ENCODE peak calls at places on chromosome 6, in seven cellular contexts. One of them, this sample, is unnamed.

GRCh38 chr6:152952045-152952444 is 30.8 kb downstream of the FBXO5 start:
- DNase-seq in activated T-cell treated with anti-CD3 and anti-CD28 coated beads for 1 hour: no peak
- DNase-seq in ovary: no peak
- DNase-seq in HCT116: no peak
- DNase-seq in naive B cell: no peak
- DNase-seq in mesendoderm: peak
- DNase-seq in endothelial cell: no peak
- DNase-seq in this sample: peak

GRCh38 chr6:122877302-122877701 is 88.2 kb downstream of the SMPDL3A start:
- DNase-seq in activated T-cell treated with anti-CD3 and anti-CD28 coated beads for 1 hour: no peak
- DNase-seq in naive B cell: no peak
- DNase-seq in HCT116: no peak
- DNase-seq in endothelial cell: no peak
- DNase-seq in mesendoderm: no peak
- DNase-seq in ovary: no peak
- DNase-seq in this sample: no peak

GRCh38 chr6:100136590-100136989 is 142.6 kb upstream of the MCHR2 start:
- DNase-seq in endothelial cell: no peak
- DNase-seq in ovary: no peak
- DNase-seq in HCT116: no peak
- DNase-seq in mesendoderm: no peak
- DNase-seq in naive B cell: no peak
- DNase-seq in activated T-cell treated with anti-CD3 and anti-CD28 coated beads for 1 hour: no peak
- DNase-seq in this sample: no peak

GRCh38 chr6:44245912-44246662 is 814 bp upstream of the HSP90AB1 start:
- DNase-seq in mesendoderm: peak
- DNase-seq in activated T-cell treated with anti-CD3 and anti-CD28 coated beads for 1 hour: peak
- DNase-seq in ovary: peak
- DNase-seq in endothelial cell: peak
- DNase-seq in naive B cell: peak
- DNase-seq in HCT116: peak
- DNase-seq in this sample: peak

GRCh38 chr6:137206562-137206961 is 12.6 kb downstream of the IFNGR1 start:
- DNase-seq in HCT116: no peak
- DNase-seq in endothelial cell: no peak
- DNase-seq in activated T-cell treated with anti-CD3 and anti-CD28 coated beads for 1 hour: no peak
- DNase-seq in mesendoderm: no peak
- DNase-seq in ovary: no peak
- DNase-seq in naive B cell: no peak
- DNase-seq in this sample: no peak

GRCh38 chr6:73073238-73073637 is 152.1 kb downstream of the KHDC1L start:
- DNase-seq in HCT116: no peak
- DNase-seq in ovary: no peak
- DNase-seq in naive B cell: no peak
- DNase-seq in endothelial cell: no peak
- DNase-seq in mesendoderm: peak
- DNase-seq in activated T-cell treated with anti-CD3 and anti-CD28 coated beads for 1 hour: no peak
- DNase-seq in this sample: no peak

GRCh38 chr6:121592261-121592935 is 157.0 kb downstream of the GJA1 start:
- DNase-seq in ovary: no peak
- DNase-seq in mesendoderm: no peak
- DNase-seq in HCT116: no peak
- DNase-seq in activated T-cell treated with anti-CD3 and anti-CD28 coated beads for 1 hour: no peak
- DNase-seq in endothelial cell: no peak
- DNase-seq in naive B cell: no peak
- DNase-seq in this sample: no peak

GRCh38 chr6:157158897-157159296 is 164.4 kb downstream of the TMEM242 start:
- DNase-seq in ovary: no peak
- DNase-seq in naive B cell: no peak
- DNase-seq in mesendoderm: peak
- DNase-seq in activated T-cell treated with anti-CD3 and anti-CD28 coated beads for 1 hour: no peak
- DNase-seq in HCT116: no peak
- DNase-seq in endothelial cell: peak
- DNase-seq in this sample: no peak

GRCh38 chr6:1263039-1263849 is 48.7 kb upstream of the FOXQ1 start:
- DNase-seq in activated T-cell treated with anti-CD3 and anti-CD28 coated beads for 1 hour: no peak
- DNase-seq in ovary: no peak
- DNase-seq in mesendoderm: peak
- DNase-seq in naive B cell: no peak
- DNase-seq in endothelial cell: no peak
- DNase-seq in HCT116: no peak
- DNase-seq in this sample: no peak

GRCh38 chr6:158548418-158549161 is 11.3 kb upstream of the TMEM181 start:
- DNase-seq in mesendoderm: no peak
- DNase-seq in activated T-cell treated with anti-CD3 and anti-CD28 coated beads for 1 hour: no peak
- DNase-seq in ovary: no peak
- DNase-seq in naive B cell: no peak
- DNase-seq in endothelial cell: no peak
- DNase-seq in HCT116: no peak
- DNase-seq in this sample: no peak

GRCh38 chr6:95094751-95095150 is 482.6 kb upstream of the MANEA start:
- DNase-seq in endothelial cell: no peak
- DNase-seq in HCT116: peak
- DNase-seq in naive B cell: no peak
- DNase-seq in ovary: no peak
- DNase-seq in activated T-cell treated with anti-CD3 and anti-CD28 coated beads for 1 hour: no peak
- DNase-seq in mesendoderm: peak
- DNase-seq in this sample: peak

GRCh38 chr6:89895273-89895874 is 1.1 kb downstream of the GJA10 start:
- DNase-seq in endothelial cell: peak
- DNase-seq in ovary: peak
- DNase-seq in activated T-cell treated with anti-CD3 and anti-CD28 coated beads for 1 hour: no peak
- DNase-seq in naive B cell: no peak
- DNase-seq in mesendoderm: peak
- DNase-seq in HCT116: no peak
- DNase-seq in this sample: peak

GRCh38 chr6:13422601-13423247 is 64.7 kb downstream of the GFOD1 start:
- DNase-seq in activated T-cell treated with anti-CD3 and anti-CD28 coated beads for 1 hour: no peak
- DNase-seq in mesendoderm: peak
- DNase-seq in HCT116: no peak
- DNase-seq in endothelial cell: peak
- DNase-seq in ovary: no peak
- DNase-seq in naive B cell: no peak
- DNase-seq in this sample: peak

GRCh38 chr6:41072836-41073202 is at the start of gene NFYA:
- DNase-seq in activated T-cell treated with anti-CD3 and anti-CD28 coated beads for 1 hour: peak
- DNase-seq in HCT116: no peak
- DNase-seq in ovary: no peak
- DNase-seq in mesendoderm: no peak
- DNase-seq in naive B cell: peak
- DNase-seq in endothelial cell: peak
- DNase-seq in this sample: no peak

GRCh38 chr6:39426057-39426592 is 103.6 kb upstream of the KCNK16 start:
- DNase-seq in HCT116: no peak
- DNase-seq in endothelial cell: no peak
- DNase-seq in mesendoderm: peak
- DNase-seq in ovary: no peak
- DNase-seq in activated T-cell treated with anti-CD3 and anti-CD28 coated beads for 1 hour: no peak
- DNase-seq in naive B cell: no peak
- DNase-seq in this sample: peak

GRCh38 chr6:143570147-143570853 is 58.8 kb upstream of the FUCA2 start:
- DNase-seq in naive B cell: no peak
- DNase-seq in ovary: no peak
- DNase-seq in HCT116: no peak
- DNase-seq in mesendoderm: peak
- DNase-seq in endothelial cell: no peak
- DNase-seq in activated T-cell treated with anti-CD3 and anti-CD28 coated beads for 1 hour: no peak
- DNase-seq in this sample: no peak

GRCh38 chr6:36374956-36375355 is 12.5 kb downstream of the ETV7 start:
- DNase-seq in naive B cell: no peak
- DNase-seq in ovary: no peak
- DNase-seq in endothelial cell: no peak
- DNase-seq in mesendoderm: no peak
- DNase-seq in activated T-cell treated with anti-CD3 and anti-CD28 coated beads for 1 hour: no peak
- DNase-seq in HCT116: no peak
- DNase-seq in this sample: no peak

GRCh38 chr6:82951935-82952334 is 113.7 kb downstream of the UBE3D start:
- DNase-seq in mesendoderm: no peak
- DNase-seq in endothelial cell: no peak
- DNase-seq in activated T-cell treated with anti-CD3 and anti-CD28 coated beads for 1 hour: no peak
- DNase-seq in HCT116: no peak
- DNase-seq in naive B cell: no peak
- DNase-seq in ovary: no peak
- DNase-seq in this sample: no peak

GRCh38 chr6:140205795-140206593 is 831.5 kb upstream of the CITED2 start:
- DNase-seq in HCT116: no peak
- DNase-seq in endothelial cell: no peak
- DNase-seq in naive B cell: no peak
- DNase-seq in activated T-cell treated with anti-CD3 and anti-CD28 coated beads for 1 hour: no peak
- DNase-seq in mesendoderm: no peak
- DNase-seq in ovary: peak
- DNase-seq in this sample: no peak

GRCh38 chr6:66986940-66987339 is 1279.9 kb upstream of the EYS start:
- DNase-seq in endothelial cell: no peak
- DNase-seq in activated T-cell treated with anti-CD3 and anti-CD28 coated beads for 1 hour: no peak
- DNase-seq in ovary: no peak
- DNase-seq in naive B cell: no peak
- DNase-seq in mesendoderm: no peak
- DNase-seq in HCT116: no peak
- DNase-seq in this sample: no peak

GRCh38 chr6:155880905-155881304 is 425.3 kb upstream of the NOX3 start:
- DNase-seq in naive B cell: no peak
- DNase-seq in activated T-cell treated with anti-CD3 and anti-CD28 coated beads for 1 hour: no peak
- DNase-seq in endothelial cell: no peak
- DNase-seq in HCT116: no peak
- DNase-seq in mesendoderm: no peak
- DNase-seq in ovary: no peak
- DNase-seq in this sample: no peak

GRCh38 chr6:38671885-38672467 is 31.0 kb downstream of the GLO1 start:
- DNase-seq in naive B cell: peak
- DNase-seq in mesendoderm: peak
- DNase-seq in ovary: no peak
- DNase-seq in HCT116: peak
- DNase-seq in activated T-cell treated with anti-CD3 and anti-CD28 coated beads for 1 hour: no peak
- DNase-seq in endothelial cell: peak
- DNase-seq in this sample: peak

GRCh38 chr6:85670573-85670972 is 27.9 kb upstream of the SYNCRIP start:
- DNase-seq in mesendoderm: no peak
- DNase-seq in activated T-cell treated with anti-CD3 and anti-CD28 coated beads for 1 hour: no peak
- DNase-seq in endothelial cell: no peak
- DNase-seq in ovary: no peak
- DNase-seq in HCT116: no peak
- DNase-seq in naive B cell: no peak
- DNase-seq in this sample: peak

GRCh38 chr6:56986611-56987010 is 31.7 kb downstream of the BEND6 start:
- DNase-seq in mesendoderm: no peak
- DNase-seq in HCT116: no peak
- DNase-seq in ovary: no peak
- DNase-seq in naive B cell: no peak
- DNase-seq in endothelial cell: no peak
- DNase-seq in activated T-cell treated with anti-CD3 and anti-CD28 coated beads for 1 hour: no peak
- DNase-seq in this sample: no peak

GRCh38 chr6:16498237-16498636 is 259.9 kb downstream of the GMPR start:
- DNase-seq in endothelial cell: no peak
- DNase-seq in HCT116: no peak
- DNase-seq in naive B cell: no peak
- DNase-seq in activated T-cell treated with anti-CD3 and anti-CD28 coated beads for 1 hour: no peak
- DNase-seq in ovary: no peak
- DNase-seq in mesendoderm: no peak
- DNase-seq in this sample: no peak

GRCh38 chr6:5580736-5581568 is 319.6 kb downstream of the FARS2 start:
- DNase-seq in HCT116: no peak
- DNase-seq in naive B cell: peak
- DNase-seq in ovary: no peak
- DNase-seq in activated T-cell treated with anti-CD3 and anti-CD28 coated beads for 1 hour: no peak
- DNase-seq in endothelial cell: no peak
- DNase-seq in mesendoderm: no peak
- DNase-seq in this sample: no peak

GRCh38 chr6:105681061-105681460 is 278.2 kb upstream of the PREP start:
- DNase-seq in endothelial cell: no peak
- DNase-seq in ovary: no peak
- DNase-seq in naive B cell: no peak
- DNase-seq in activated T-cell treated with anti-CD3 and anti-CD28 coated beads for 1 hour: no peak
- DNase-seq in mesendoderm: no peak
- DNase-seq in HCT116: no peak
- DNase-seq in this sample: no peak

GRCh38 chr6:145838305-145838704 is 23.7 kb upstream of the FBXO30 start:
- DNase-seq in HCT116: no peak
- DNase-seq in ovary: no peak
- DNase-seq in activated T-cell treated with anti-CD3 and anti-CD28 coated beads for 1 hour: no peak
- DNase-seq in endothelial cell: no peak
- DNase-seq in mesendoderm: no peak
- DNase-seq in naive B cell: no peak
- DNase-seq in this sample: no peak

GRCh38 chr6:36677059-36677749 is 1.3 kb upstream of the CDKN1A start:
- DNase-seq in endothelial cell: no peak
- DNase-seq in naive B cell: no peak
- DNase-seq in ovary: no peak
- DNase-seq in activated T-cell treated with anti-CD3 and anti-CD28 coated beads for 1 hour: no peak
- DNase-seq in HCT116: no peak
- DNase-seq in mesendoderm: no peak
- DNase-seq in this sample: peak

GRCh38 chr6:7723041-7723447 is 2.9 kb upstream of the BMP6 start:
- DNase-seq in activated T-cell treated with anti-CD3 and anti-CD28 coated beads for 1 hour: peak
- DNase-seq in HCT116: peak
- DNase-seq in endothelial cell: peak
- DNase-seq in naive B cell: peak
- DNase-seq in mesendoderm: peak
- DNase-seq in ovary: peak
- DNase-seq in this sample: peak

GRCh38 chr6:33279257-33279695 is 2.4 kb downstream of the B3GALT4 start:
- DNase-seq in activated T-cell treated with anti-CD3 and anti-CD28 coated beads for 1 hour: no peak
- DNase-seq in naive B cell: no peak
- DNase-seq in ovary: no peak
- DNase-seq in mesendoderm: no peak
- DNase-seq in HCT116: no peak
- DNase-seq in endothelial cell: no peak
- DNase-seq in this sample: no peak

GRCh38 chr6:112203577-112204349 is 50.6 kb downstream of the LAMA4 start:
- DNase-seq in naive B cell: no peak
- DNase-seq in activated T-cell treated with anti-CD3 and anti-CD28 coated beads for 1 hour: no peak
- DNase-seq in HCT116: peak
- DNase-seq in endothelial cell: no peak
- DNase-seq in ovary: no peak
- DNase-seq in mesendoderm: no peak
- DNase-seq in this sample: peak

GRCh38 chr6:142361765-142362540 is 60.1 kb downstream of the ADGRG6 start:
- DNase-seq in ovary: no peak
- DNase-seq in naive B cell: no peak
- DNase-seq in HCT116: no peak
- DNase-seq in endothelial cell: no peak
- DNase-seq in mesendoderm: no peak
- DNase-seq in activated T-cell treated with anti-CD3 and anti-CD28 coated beads for 1 hour: no peak
- DNase-seq in this sample: peak

GRCh38 chr6:26309731-26310142 is 55.3 kb upstream of the BTN3A2 start:
- DNase-seq in endothelial cell: no peak
- DNase-seq in mesendoderm: no peak
- DNase-seq in HCT116: peak
- DNase-seq in ovary: no peak
- DNase-seq in naive B cell: no peak
- DNase-seq in activated T-cell treated with anti-CD3 and anti-CD28 coated beads for 1 hour: no peak
- DNase-seq in this sample: peak

This sample was measured in astrocyte of the spinal cord.